ENCODE peak calls at places on chromosomes 13 and 19, in four cellular contexts. C, Y, Z and U are unnamed samples.

GRCh38 chr19:54952591-54953344 is 5.4 kb upstream of the NLRP7 start:
- DNase-seq in C (peak), Y (peak), Z (no peak), U (no peak)

GRCh38 chr19:49442354-49442753 is 1.0 kb upstream of the SLC17A7 start:
- DNase-seq in C (peak), Y (no peak), Z (no peak), U (no peak)

GRCh38 chr19:42282036-42282762 is 13.1 kb downstream of the CIC start:
- DNase-seq in C (no peak), Y (no peak), Z (no peak), U (no peak)

GRCh38 chr13:24618219-24618955 is 61.8 kb upstream of the ATP12A start:
- DNase-seq in C (no peak), Y (peak), Z (peak), U (no peak)

GRCh38 chr19:43570174-43570791 is 5.0 kb downstream of the XRCC1 start:
- DNase-seq in C (no peak), Y (no peak), Z (no peak), U (no peak)

GRCh38 chr13:20700288-20700687 is 3.2 kb upstream of the IL17D start:
- DNase-seq in C (no peak), Y (no peak), Z (no peak), U (no peak)

GRCh38 chr19:48999481-49000325 is 6.0 kb downstream of the RUVBL2 start:
- DNase-seq in C (no peak), Y (peak), Z (peak), U (no peak)

GRCh38 chr13:109818891-109819290 is 32.5 kb upstream of the IRS2 start:
- DNase-seq in C (no peak), Y (no peak), Z (no peak), U (no peak)

GRCh38 chr13:31236211-31236786 is 36.5 kb downstream of the B3GLCT start:
- DNase-seq in C (no peak), Y (no peak), Z (peak), U (no peak)

GRCh38 chr19:30036154-30037129 is 94.4 kb downstream of the URI1 start:
- DNase-seq in C (no peak), Y (no peak), Z (no peak), U (no peak)

GRCh38 chr19:48533770-48534169 is 18.2 kb upstream of the SULT2B1 start:
- DNase-seq in C (no peak), Y (no peak), Z (no peak), U (no peak)

GRCh38 chr19:44808463-44809371 is at the start of gene BCAM:
- DNase-seq in C (peak), Y (peak), Z (no peak), U (no peak)

GRCh38 chr19:13441810-13442512 is 64.3 kb downstream of the CACNA1A start:
- DNase-seq in C (no peak), Y (no peak), Z (peak), U (no peak)

GRCh38 chr13:101258071-101258470 is 158.2 kb downstream of the NALCN start:
- DNase-seq in C (no peak), Y (no peak), Z (no peak), U (no peak)

GRCh38 chr13:19742651-19743050 is 40.1 kb downstream of the PSPC1 start:
- DNase-seq in C (no peak), Y (no peak), Z (no peak), U (no peak)

GRCh38 chr19:1453525-1454371 is 3.8 kb downstream of the APC2 start:
- DNase-seq in C (no peak), Y (no peak), Z (no peak), U (peak)

GRCh38 chr13:67278230-67278629 is 48.1 kb upstream of the PCDH9 start:
- DNase-seq in C (no peak), Y (no peak), Z (no peak), U (no peak)

GRCh38 chr19:7013678-7014077 is 7.6 kb downstream of the MBD3L2B start:
- DNase-seq in C (no peak), Y (no peak), Z (no peak), U (no peak)

GRCh38 chr19:37655689-37656491 is 625 bp upstream of the ZFP30 start:
- DNase-seq in C (peak), Y (peak), Z (peak), U (peak)

GRCh38 chr13:110121312-110122083 is 185.5 kb downstream of the COL4A1 start:
- DNase-seq in C (no peak), Y (no peak), Z (no peak), U (no peak)

GRCh38 chr19:20365146-20365545 is 198.1 kb downstream of the ZNF486 start:
- DNase-seq in C (no peak), Y (no peak), Z (no peak), U (no peak)

GRCh38 chr13:33110713-33111413 is 94.6 kb downstream of the KL start:
- DNase-seq in C (peak), Y (peak), Z (no peak), U (no peak)

GRCh38 chr13:30301827-30302226 is 5.5 kb downstream of the KATNAL1 start:
- DNase-seq in C (no peak), Y (no peak), Z (no peak), U (no peak)

GRCh38 chr13:69109891-69110525 is 997.6 kb upstream of the ATXN8OS start:
- DNase-seq in C (no peak), Y (no peak), Z (no peak), U (no peak)

GRCh38 chr19:41616785-41617621 is 9.9 kb downstream of the CEACAM4 start:
- DNase-seq in C (no peak), Y (no peak), Z (no peak), U (no peak)

GRCh38 chr19:10227215-10227971 is 3.7 kb downstream of the S1PR2 start:
- DNase-seq in C (peak), Y (no peak), Z (no peak), U (peak)

GRCh38 chr19:44740351-44740824 is 8.1 kb upstream of the BCL3 start:
- DNase-seq in C (no peak), Y (no peak), Z (no peak), U (no peak)

GRCh38 chr13:40060318-40061007 is 405.0 kb downstream of the COG6 start:
- DNase-seq in C (no peak), Y (no peak), Z (no peak), U (peak)

GRCh38 chr13:99867535-99868271 is 103.9 kb downstream of the ZIC5 start:
- DNase-seq in C (no peak), Y (no peak), Z (no peak), U (no peak)

GRCh38 chr19:11420429-11420893 is 1.3 kb upstream of the RGL3 start:
- DNase-seq in C (peak), Y (peak), Z (no peak), U (no peak)

GRCh38 chr13:36801035-36801434 is 18.0 kb upstream of the RFXAP start:
- DNase-seq in C (no peak), Y (no peak), Z (no peak), U (no peak)

GRCh38 chr13:45055198-45055901 is 65.0 kb upstream of the GTF2F2 start:
- DNase-seq in C (no peak), Y (no peak), Z (no peak), U (no peak)

GRCh38 chr19:37564624-37565369 is 29.8 kb downstream of the ZNF571 start:
- DNase-seq in C (no peak), Y (no peak), Z (no peak), U (no peak)

GRCh38 chr19:1606138-1606651 is 933 bp upstream of the UQCR11 start:
- DNase-seq in C (peak), Y (no peak), Z (no peak), U (no peak)

GRCh38 chr13:27638521-27638920 is 16.8 kb downstream of the POLR1D start:
- DNase-seq in C (no peak), Y (no peak), Z (no peak), U (no peak)

GRCh38 chr13:28475916-28476725 is 18.8 kb downstream of the FLT1 start:
- DNase-seq in C (no peak), Y (no peak), Z (no peak), U (no peak)

GRCh38 chr13:30504081-30504480 is 38.3 kb upstream of the HMGB1 start:
- DNase-seq in C (no peak), Y (no peak), Z (no peak), U (no peak)

GRCh38 chr13:97224544-97225324 is 2.6 kb downstream of the MBNL2 start:
- DNase-seq in C (no peak), Y (no peak), Z (peak), U (no peak)

GRCh38 chr13:85665286-85665685 is 133.9 kb downstream of the SLITRK6 start:
- DNase-seq in C (no peak), Y (no peak), Z (no peak), U (no peak)

DNA sequence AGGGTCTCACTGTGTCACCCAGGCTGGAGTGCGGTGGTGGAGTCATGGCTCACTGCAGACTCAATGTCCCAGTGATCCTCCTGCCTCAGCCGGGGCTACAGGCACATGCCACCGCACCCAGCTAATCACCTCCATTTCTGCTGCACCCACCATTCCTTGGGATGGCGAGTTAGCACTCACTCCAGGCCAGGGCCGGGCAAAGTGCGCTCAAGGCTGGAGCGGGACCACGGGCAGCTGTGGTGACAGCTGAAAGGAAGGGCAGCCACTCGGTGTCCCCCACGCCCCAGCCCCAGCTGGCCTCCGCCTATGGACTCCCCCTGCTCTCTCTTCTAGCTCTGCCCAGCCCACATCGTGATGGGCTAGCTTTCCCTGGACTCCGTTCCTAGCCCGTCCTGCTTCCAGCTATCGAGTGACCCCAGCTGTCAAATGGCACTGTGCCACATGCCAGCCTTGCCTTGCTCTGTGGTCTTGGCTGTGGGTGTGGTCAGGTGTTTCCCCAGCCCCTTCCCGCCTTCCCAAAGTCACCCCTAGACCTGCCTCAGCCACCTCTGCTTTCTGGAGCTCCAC is 4.1 kb downstream of the MICOS13 start:
- DNase-seq in C (no peak), Y (no peak), Z (no peak), U (no peak)
- H3K27ac ChIP-seq in C (no peak), Y (no peak), Z (no peak), U (no peak)

DNA sequence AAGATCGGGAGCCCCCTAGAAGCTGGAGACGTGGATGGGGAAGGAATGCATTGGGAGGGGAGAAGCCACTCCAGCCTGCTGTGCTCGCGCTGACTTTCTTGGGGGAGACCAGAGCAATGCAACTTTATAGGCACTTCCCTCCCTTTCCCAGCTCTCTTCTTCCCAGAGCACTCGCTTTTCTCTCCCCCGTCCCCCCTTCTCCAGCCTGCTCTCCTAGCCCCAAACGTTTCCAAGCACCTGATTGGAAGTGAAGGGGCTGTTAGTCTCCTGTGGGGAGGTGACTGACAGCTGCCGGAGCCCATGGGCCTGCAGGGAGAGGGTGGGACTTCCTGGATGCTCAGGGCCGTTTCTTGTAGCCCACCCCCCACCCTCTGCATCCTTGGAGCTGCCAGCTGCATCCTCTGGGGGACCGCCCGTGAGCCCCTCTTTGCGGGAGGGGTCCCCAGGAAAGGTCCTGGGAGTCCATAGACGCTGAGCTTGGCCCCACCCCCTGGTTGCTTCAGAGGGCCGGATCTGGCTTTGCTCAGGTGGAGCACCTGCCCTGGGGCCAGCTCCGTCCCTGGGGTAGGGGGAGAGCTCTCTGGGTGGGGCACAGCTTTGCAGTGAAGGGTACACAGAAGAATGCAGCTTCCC is 2.5 kb downstream of the HDGFL2 start:
- DNase-seq in C (no peak), Y (no peak), Z (no peak), U (peak)
- H3K27ac ChIP-seq in C (peak), Y (peak), Z (no peak), U (no peak)

DNA sequence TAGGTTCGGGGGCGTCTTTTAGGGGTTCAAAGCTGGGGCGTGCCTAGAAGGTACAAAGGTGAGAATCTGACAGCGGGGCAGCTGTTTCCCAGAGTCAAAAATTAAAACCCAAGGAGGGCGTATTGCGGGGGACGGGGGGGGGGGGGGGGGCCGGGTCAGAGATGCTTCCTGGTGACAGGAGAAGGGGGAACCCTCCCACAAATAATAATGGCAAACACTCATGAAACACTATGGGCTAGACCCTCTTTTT is 651 bp downstream of the PAK4 start:
- DNase-seq in C (no peak), Y (no peak), Z (no peak), U (no peak)
- H3K27ac ChIP-seq in C (peak), Y (peak), Z (peak), U (peak)

GRCh38 chr19:47389150-47389556 is 30.2 kb downstream of the MEIS3 start:
- DNase-seq in C (no peak), Y (peak), Z (no peak), U (no peak)

GRCh38 chr19:47391510-47392223 is 27.7 kb downstream of the MEIS3 start:
- DNase-seq in C (peak), Y (peak), Z (peak), U (peak)

DNA sequence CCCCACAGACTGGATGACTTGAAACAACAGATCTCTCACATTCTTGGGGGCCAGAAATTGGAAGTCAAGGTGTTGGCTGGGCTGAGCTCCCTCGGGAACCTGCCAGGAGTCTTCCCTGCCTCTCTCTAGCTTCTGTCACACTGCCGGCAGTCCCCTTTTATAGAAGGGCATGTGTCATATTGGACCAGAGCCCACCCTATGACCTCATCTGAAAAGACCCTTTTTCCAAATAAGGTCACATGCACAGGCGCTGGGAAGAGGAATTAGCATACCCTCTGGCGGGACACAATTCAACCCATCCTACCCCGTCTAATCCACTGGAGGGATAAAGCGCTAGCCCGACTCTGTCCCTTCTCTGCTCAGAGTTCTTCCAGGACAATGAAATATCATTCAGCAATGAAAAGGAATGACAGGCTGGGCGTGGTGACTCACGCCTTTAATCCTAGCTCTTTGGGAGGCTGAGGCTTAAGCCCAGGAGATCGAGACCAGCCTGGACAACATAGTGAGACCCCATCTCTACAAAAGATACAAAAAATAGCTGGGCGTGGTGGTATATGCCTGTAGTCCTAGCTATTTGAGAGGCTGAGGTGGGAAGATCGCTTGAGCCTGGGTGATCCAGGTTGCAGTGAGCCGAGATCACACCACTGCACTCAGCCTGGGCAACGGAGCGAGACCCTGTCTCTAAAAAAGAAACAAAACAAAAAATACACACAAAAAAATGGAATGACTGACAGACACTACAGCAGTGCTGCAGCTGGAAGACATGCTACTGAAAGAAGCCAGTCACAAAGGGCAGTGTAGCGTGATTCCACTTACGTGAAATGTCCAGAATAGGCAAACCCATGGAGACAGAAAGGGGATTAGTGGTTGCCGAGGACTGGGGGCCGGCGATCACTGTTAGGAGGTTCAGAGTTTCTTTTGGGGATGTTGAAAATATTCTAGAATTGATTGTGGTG is 28.5 kb downstream of the MEIS3 start:
- DNase-seq in C (no peak), Y (no peak), Z (no peak), U (no peak)
- H3K27ac ChIP-seq in C (no peak), Y (peak), Z (no peak), U (no peak)

GRCh38 chr19:53621885-53622710 is 9.7 kb upstream of the DPRX start:
- DNase-seq in C (no peak), Y (peak), Z (no peak), U (no peak)
- H3K27ac ChIP-seq in C (no peak), Y (peak), Z (no peak), U (no peak)

DNA sequence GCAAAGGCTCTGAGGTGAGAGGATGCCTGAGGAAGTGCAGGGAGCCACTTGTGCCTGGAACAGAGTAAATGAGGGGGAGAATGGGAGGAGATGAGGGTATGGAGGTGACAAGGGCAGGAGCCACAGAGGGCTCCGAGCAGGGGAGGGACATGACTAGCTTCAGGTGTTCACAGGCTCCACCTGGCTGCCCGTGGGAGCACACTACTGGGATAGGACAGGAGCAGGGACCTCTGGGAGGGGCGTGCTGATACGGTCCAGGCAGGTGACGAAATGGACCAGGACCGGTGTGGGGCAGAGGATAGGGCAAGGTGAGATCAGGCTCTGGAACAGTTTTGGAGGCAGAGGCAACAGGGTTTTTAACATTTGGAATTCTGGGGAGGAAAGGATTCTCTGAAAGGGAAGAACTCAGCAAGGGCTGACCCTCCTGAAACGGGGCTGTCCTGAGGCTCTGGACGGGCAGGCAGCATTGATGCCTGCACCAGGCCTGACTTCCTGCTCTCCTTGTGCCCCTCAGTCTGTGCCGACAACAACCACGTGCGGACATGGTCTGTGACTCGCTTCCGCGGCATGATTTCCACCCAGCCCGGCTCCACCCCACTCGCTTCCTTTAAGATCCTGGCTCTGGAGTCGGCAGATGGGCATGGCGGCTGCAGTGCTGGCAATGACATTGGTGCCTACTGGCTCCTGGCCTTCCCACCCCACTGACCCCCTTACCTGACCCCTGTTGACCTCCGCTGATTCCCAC is 11.6 kb downstream of the SHKBP1 start:
- DNase-seq in C (no peak), Y (no peak), Z (no peak), U (no peak)
- H3K27ac ChIP-seq in C (no peak), Y (no peak), Z (no peak), U (no peak)

GRCh38 chr19:8835446-8835845 is 3.3 kb downstream of the MBD3L1 start:
- DNase-seq in C (no peak), Y (no peak), Z (no peak), U (no peak)
- H3K27ac ChIP-seq in C (no peak), Y (no peak), Z (no peak), U (no peak)